ENCODE peak calls at places on chromosomes 12 and 14, in ten cellular contexts. One of them, this sample, is unnamed.

GRCh38 chr14:96098309-96098998 is 59.3 kb downstream of the C14orf132 start:
- DNase-seq in fibroblast of mammary gland: peak
- DNase-seq in astrocyte of the spinal cord: peak
- DNase-seq in astrocyte: no peak
- DNase-seq in activated CD8-positive, alpha-beta T cell treated with anti-CD3 and anti-CD28 coated beads for 36 hours: peak
- DNase-seq in body of pancreas: peak
- DNase-seq in GM10248: no peak
- DNase-seq in lower lobe of right lung: no peak
- DNase-seq in BJ: no peak
- DNase-seq in CD4-positive, alpha-beta T cell: no peak
- DNase-seq in this sample: peak

GRCh38 chr14:82710257-82710841 is 1176.7 kb upstream of the SEL1L start:
- DNase-seq in fibroblast of mammary gland: peak
- DNase-seq in astrocyte of the spinal cord: peak
- DNase-seq in astrocyte: peak
- DNase-seq in activated CD8-positive, alpha-beta T cell treated with anti-CD3 and anti-CD28 coated beads for 36 hours: peak
- DNase-seq in body of pancreas: peak
- DNase-seq in GM10248: peak
- DNase-seq in lower lobe of right lung: peak
- DNase-seq in BJ: no peak
- DNase-seq in CD4-positive, alpha-beta T cell: peak
- DNase-seq in this sample: peak

GRCh38 chr14:75132374-75133086 is 5.7 kb upstream of the NEK9 start:
- DNase-seq in fibroblast of mammary gland: peak
- DNase-seq in astrocyte of the spinal cord: peak
- DNase-seq in astrocyte: peak
- DNase-seq in activated CD8-positive, alpha-beta T cell treated with anti-CD3 and anti-CD28 coated beads for 36 hours: peak
- DNase-seq in body of pancreas: peak
- DNase-seq in GM10248: peak
- DNase-seq in lower lobe of right lung: no peak
- DNase-seq in BJ: no peak
- DNase-seq in CD4-positive, alpha-beta T cell: peak
- DNase-seq in this sample: peak

GRCh38 chr12:109264095-109264942 is 44.8 kb downstream of the FOXN4 start:
- DNase-seq in fibroblast of mammary gland: peak
- DNase-seq in astrocyte of the spinal cord: peak
- DNase-seq in astrocyte: peak
- DNase-seq in activated CD8-positive, alpha-beta T cell treated with anti-CD3 and anti-CD28 coated beads for 36 hours: peak
- DNase-seq in body of pancreas: peak
- DNase-seq in GM10248: peak
- DNase-seq in lower lobe of right lung: peak
- DNase-seq in BJ: no peak
- DNase-seq in CD4-positive, alpha-beta T cell: no peak
- DNase-seq in this sample: peak

GRCh38 chr12:102043928-102044327 is 17.9 kb downstream of the WASHC3 start:
- DNase-seq in fibroblast of mammary gland: no peak
- DNase-seq in astrocyte of the spinal cord: no peak
- DNase-seq in astrocyte: no peak
- DNase-seq in activated CD8-positive, alpha-beta T cell treated with anti-CD3 and anti-CD28 coated beads for 36 hours: peak
- DNase-seq in body of pancreas: no peak
- DNase-seq in GM10248: peak
- DNase-seq in lower lobe of right lung: no peak
- DNase-seq in BJ: no peak
- DNase-seq in CD4-positive, alpha-beta T cell: no peak
- DNase-seq in this sample: no peak

GRCh38 chr12:75781532-75782046 is 250.0 kb downstream of the PHLDA1 start:
- DNase-seq in fibroblast of mammary gland: peak
- DNase-seq in astrocyte of the spinal cord: peak
- DNase-seq in astrocyte: peak
- DNase-seq in activated CD8-positive, alpha-beta T cell treated with anti-CD3 and anti-CD28 coated beads for 36 hours: peak
- DNase-seq in body of pancreas: no peak
- DNase-seq in GM10248: no peak
- DNase-seq in lower lobe of right lung: no peak
- DNase-seq in BJ: no peak
- DNase-seq in CD4-positive, alpha-beta T cell: no peak
- DNase-seq in this sample: peak

GRCh38 chr12:131076277-131076676 is 122.6 kb downstream of the ADGRD1 start:
- DNase-seq in fibroblast of mammary gland: no peak
- DNase-seq in astrocyte of the spinal cord: no peak
- DNase-seq in astrocyte: no peak
- DNase-seq in activated CD8-positive, alpha-beta T cell treated with anti-CD3 and anti-CD28 coated beads for 36 hours: no peak
- DNase-seq in body of pancreas: no peak
- DNase-seq in GM10248: no peak
- DNase-seq in lower lobe of right lung: no peak
- DNase-seq in BJ: no peak
- DNase-seq in CD4-positive, alpha-beta T cell: no peak
- DNase-seq in this sample: no peak

GRCh38 chr14:29894030-29894429 is 33.6 kb downstream of the PRKD1 start:
- DNase-seq in fibroblast of mammary gland: no peak
- DNase-seq in astrocyte of the spinal cord: no peak
- DNase-seq in astrocyte: no peak
- DNase-seq in activated CD8-positive, alpha-beta T cell treated with anti-CD3 and anti-CD28 coated beads for 36 hours: no peak
- DNase-seq in body of pancreas: no peak
- DNase-seq in GM10248: no peak
- DNase-seq in lower lobe of right lung: no peak
- DNase-seq in BJ: no peak
- DNase-seq in CD4-positive, alpha-beta T cell: no peak
- DNase-seq in this sample: no peak

GRCh38 chr14:71739273-71739990 is 192.8 kb upstream of the RGS6 start:
- DNase-seq in fibroblast of mammary gland: peak
- DNase-seq in astrocyte of the spinal cord: no peak
- DNase-seq in astrocyte: no peak
- DNase-seq in activated CD8-positive, alpha-beta T cell treated with anti-CD3 and anti-CD28 coated beads for 36 hours: no peak
- DNase-seq in body of pancreas: peak
- DNase-seq in GM10248: no peak
- DNase-seq in lower lobe of right lung: no peak
- DNase-seq in BJ: no peak
- DNase-seq in CD4-positive, alpha-beta T cell: no peak
- DNase-seq in this sample: peak

GRCh38 chr14:97776890-97777564 is 979.8 kb downstream of the VRK1 start:
- DNase-seq in fibroblast of mammary gland: no peak
- DNase-seq in astrocyte of the spinal cord: no peak
- DNase-seq in astrocyte: no peak
- DNase-seq in activated CD8-positive, alpha-beta T cell treated with anti-CD3 and anti-CD28 coated beads for 36 hours: no peak
- DNase-seq in body of pancreas: no peak
- DNase-seq in GM10248: no peak
- DNase-seq in lower lobe of right lung: no peak
- DNase-seq in BJ: no peak
- DNase-seq in CD4-positive, alpha-beta T cell: no peak
- DNase-seq in this sample: no peak

GRCh38 chr12:1977109-1977508 is 27.1 kb downstream of the DCP1B start:
- DNase-seq in fibroblast of mammary gland: no peak
- DNase-seq in astrocyte of the spinal cord: no peak
- DNase-seq in astrocyte: no peak
- DNase-seq in activated CD8-positive, alpha-beta T cell treated with anti-CD3 and anti-CD28 coated beads for 36 hours: no peak
- DNase-seq in body of pancreas: no peak
- DNase-seq in GM10248: no peak
- DNase-seq in lower lobe of right lung: no peak
- DNase-seq in BJ: no peak
- DNase-seq in CD4-positive, alpha-beta T cell: no peak
- DNase-seq in this sample: no peak

GRCh38 chr12:1972260-1972659 is 32.0 kb downstream of the DCP1B start:
- DNase-seq in fibroblast of mammary gland: peak
- DNase-seq in astrocyte of the spinal cord: peak
- DNase-seq in astrocyte: peak
- DNase-seq in activated CD8-positive, alpha-beta T cell treated with anti-CD3 and anti-CD28 coated beads for 36 hours: no peak
- DNase-seq in body of pancreas: no peak
- DNase-seq in GM10248: no peak
- DNase-seq in lower lobe of right lung: no peak
- DNase-seq in BJ: peak
- DNase-seq in CD4-positive, alpha-beta T cell: no peak
- DNase-seq in this sample: no peak

GRCh38 chr12:1970331-1970900 is 33.8 kb downstream of the DCP1B start:
- DNase-seq in fibroblast of mammary gland: no peak
- DNase-seq in astrocyte of the spinal cord: no peak
- DNase-seq in astrocyte: no peak
- DNase-seq in activated CD8-positive, alpha-beta T cell treated with anti-CD3 and anti-CD28 coated beads for 36 hours: no peak
- DNase-seq in body of pancreas: no peak
- DNase-seq in GM10248: no peak
- DNase-seq in lower lobe of right lung: no peak
- DNase-seq in BJ: no peak
- DNase-seq in CD4-positive, alpha-beta T cell: no peak
- DNase-seq in this sample: no peak

GRCh38 chr12:1974812-1975211 is 29.4 kb downstream of the DCP1B start:
- DNase-seq in fibroblast of mammary gland: no peak
- DNase-seq in astrocyte of the spinal cord: no peak
- DNase-seq in astrocyte: no peak
- DNase-seq in activated CD8-positive, alpha-beta T cell treated with anti-CD3 and anti-CD28 coated beads for 36 hours: no peak
- DNase-seq in body of pancreas: no peak
- DNase-seq in GM10248: no peak
- DNase-seq in lower lobe of right lung: no peak
- DNase-seq in BJ: no peak
- DNase-seq in CD4-positive, alpha-beta T cell: no peak
- DNase-seq in this sample: no peak

GRCh38 chr12:1972856-1973317 is 31.4 kb downstream of the DCP1B start:
- DNase-seq in fibroblast of mammary gland: peak
- DNase-seq in astrocyte of the spinal cord: peak
- DNase-seq in astrocyte: peak
- DNase-seq in activated CD8-positive, alpha-beta T cell treated with anti-CD3 and anti-CD28 coated beads for 36 hours: no peak
- DNase-seq in body of pancreas: no peak
- DNase-seq in GM10248: no peak
- DNase-seq in lower lobe of right lung: no peak
- DNase-seq in BJ: peak
- DNase-seq in CD4-positive, alpha-beta T cell: no peak
- DNase-seq in this sample: no peak
- TF ChIP-seq CTCF in fibroblast of mammary gland: no peak
- TF ChIP-seq CTCF in astrocyte of the spinal cord: no peak
- TF ChIP-seq CTCF in astrocyte: no peak
- TF ChIP-seq CTCF in activated CD8-positive, alpha-beta T cell treated with anti-CD3 and anti-CD28 coated beads for 36 hours: no peak
- TF ChIP-seq CTCF in body of pancreas: no peak
- TF ChIP-seq CTCF in GM10248: no peak
- TF ChIP-seq CTCF in lower lobe of right lung: no peak
- TF ChIP-seq CTCF in BJ: no peak
- TF ChIP-seq CTCF in CD4-positive, alpha-beta T cell: no peak
- TF ChIP-seq CTCF in this sample: no peak

DNA sequence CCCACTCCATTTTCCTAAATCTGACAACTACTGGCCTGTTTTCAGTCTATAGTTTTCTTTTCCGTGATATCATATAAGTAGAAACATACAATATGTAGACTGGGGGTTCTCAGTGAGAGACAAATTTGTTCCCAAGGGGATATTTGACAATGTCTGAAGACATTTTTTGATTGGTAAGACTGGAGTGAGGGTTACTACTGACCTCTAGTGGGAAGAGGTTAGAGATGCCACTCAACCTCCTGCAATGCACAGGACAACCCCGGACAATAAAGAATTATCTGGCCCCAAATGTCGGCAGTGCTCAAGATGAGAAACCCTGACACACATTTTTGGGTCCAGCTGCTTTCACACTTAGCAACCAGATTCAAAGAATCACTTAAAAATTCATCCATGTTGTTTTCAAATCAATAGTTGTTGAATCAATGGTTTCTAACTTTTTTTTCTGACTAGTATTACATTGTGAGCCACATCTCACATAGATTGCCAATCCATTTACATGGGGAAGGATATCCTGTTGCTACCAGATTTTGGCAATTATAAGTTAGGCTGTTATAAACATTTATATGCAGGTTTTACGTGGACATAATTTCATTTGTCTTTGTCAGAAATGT is 307.1 kb downstream of the RPL10L start:
- DNase-seq in fibroblast of mammary gland: peak
- DNase-seq in astrocyte of the spinal cord: peak
- DNase-seq in astrocyte: peak
- DNase-seq in activated CD8-positive, alpha-beta T cell treated with anti-CD3 and anti-CD28 coated beads for 36 hours: peak
- DNase-seq in body of pancreas: no peak
- DNase-seq in GM10248: no peak
- DNase-seq in lower lobe of right lung: no peak
- DNase-seq in BJ: no peak
- DNase-seq in CD4-positive, alpha-beta T cell: no peak
- DNase-seq in this sample: peak
- TF ChIP-seq CTCF in fibroblast of mammary gland: peak
- TF ChIP-seq CTCF in astrocyte of the spinal cord: peak
- TF ChIP-seq CTCF in astrocyte: peak
- TF ChIP-seq CTCF in activated CD8-positive, alpha-beta T cell treated with anti-CD3 and anti-CD28 coated beads for 36 hours: no peak
- TF ChIP-seq CTCF in body of pancreas: peak
- TF ChIP-seq CTCF in GM10248: peak
- TF ChIP-seq CTCF in lower lobe of right lung: peak
- TF ChIP-seq CTCF in BJ: peak
- TF ChIP-seq CTCF in CD4-positive, alpha-beta T cell: no peak
- TF ChIP-seq CTCF in this sample: peak

GRCh38 chr14:76333664-76334063 is 42.3 kb upstream of the ESRRB start:
- DNase-seq in fibroblast of mammary gland: no peak
- DNase-seq in astrocyte of the spinal cord: no peak
- DNase-seq in astrocyte: no peak
- DNase-seq in activated CD8-positive, alpha-beta T cell treated with anti-CD3 and anti-CD28 coated beads for 36 hours: peak
- DNase-seq in body of pancreas: no peak
- DNase-seq in GM10248: no peak
- DNase-seq in lower lobe of right lung: no peak
- DNase-seq in BJ: no peak
- DNase-seq in CD4-positive, alpha-beta T cell: no peak
- DNase-seq in this sample: no peak
- TF ChIP-seq CTCF in fibroblast of mammary gland: no peak
- TF ChIP-seq CTCF in astrocyte of the spinal cord: no peak
- TF ChIP-seq CTCF in astrocyte: no peak
- TF ChIP-seq CTCF in activated CD8-positive, alpha-beta T cell treated with anti-CD3 and anti-CD28 coated beads for 36 hours: no peak
- TF ChIP-seq CTCF in body of pancreas: no peak
- TF ChIP-seq CTCF in GM10248: no peak
- TF ChIP-seq CTCF in lower lobe of right lung: no peak
- TF ChIP-seq CTCF in BJ: no peak
- TF ChIP-seq CTCF in CD4-positive, alpha-beta T cell: no peak
- TF ChIP-seq CTCF in this sample: no peak

GRCh38 chr12:53700567-53700966 is 24.7 kb upstream of the ATP5MC2 start:
- DNase-seq in fibroblast of mammary gland: no peak
- DNase-seq in astrocyte of the spinal cord: no peak
- DNase-seq in astrocyte: no peak
- DNase-seq in activated CD8-positive, alpha-beta T cell treated with anti-CD3 and anti-CD28 coated beads for 36 hours: no peak
- DNase-seq in body of pancreas: no peak
- DNase-seq in GM10248: no peak
- DNase-seq in lower lobe of right lung: no peak
- DNase-seq in BJ: no peak
- DNase-seq in CD4-positive, alpha-beta T cell: no peak
- DNase-seq in this sample: no peak

GRCh38 chr12:53703746-53704145 is 23.5 kb downstream of the CALCOCO1 start:
- DNase-seq in fibroblast of mammary gland: peak
- DNase-seq in astrocyte of the spinal cord: peak
- DNase-seq in astrocyte: peak
- DNase-seq in activated CD8-positive, alpha-beta T cell treated with anti-CD3 and anti-CD28 coated beads for 36 hours: no peak
- DNase-seq in body of pancreas: no peak
- DNase-seq in GM10248: no peak
- DNase-seq in lower lobe of right lung: no peak
- DNase-seq in BJ: no peak
- DNase-seq in CD4-positive, alpha-beta T cell: no peak
- DNase-seq in this sample: no peak

GRCh38 chr12:53698948-53699672 is 23.2 kb upstream of the ATP5MC2 start:
- DNase-seq in fibroblast of mammary gland: no peak
- DNase-seq in astrocyte of the spinal cord: no peak
- DNase-seq in astrocyte: no peak
- DNase-seq in activated CD8-positive, alpha-beta T cell treated with anti-CD3 and anti-CD28 coated beads for 36 hours: no peak
- DNase-seq in body of pancreas: no peak
- DNase-seq in GM10248: peak
- DNase-seq in lower lobe of right lung: no peak
- DNase-seq in BJ: no peak
- DNase-seq in CD4-positive, alpha-beta T cell: no peak
- DNase-seq in this sample: no peak

GRCh38 chr12:53699673-53700015 is 23.8 kb upstream of the ATP5MC2 start:
- DNase-seq in fibroblast of mammary gland: no peak
- DNase-seq in astrocyte of the spinal cord: no peak
- DNase-seq in astrocyte: no peak
- DNase-seq in activated CD8-positive, alpha-beta T cell treated with anti-CD3 and anti-CD28 coated beads for 36 hours: no peak
- DNase-seq in body of pancreas: no peak
- DNase-seq in GM10248: no peak
- DNase-seq in lower lobe of right lung: no peak
- DNase-seq in BJ: no peak
- DNase-seq in CD4-positive, alpha-beta T cell: no peak
- DNase-seq in this sample: no peak

GRCh38 chr12:53701518-53702264 is 25.6 kb downstream of the CALCOCO1 start:
- DNase-seq in fibroblast of mammary gland: peak
- DNase-seq in astrocyte of the spinal cord: peak
- DNase-seq in astrocyte: no peak
- DNase-seq in activated CD8-positive, alpha-beta T cell treated with anti-CD3 and anti-CD28 coated beads for 36 hours: peak
- DNase-seq in body of pancreas: peak
- DNase-seq in GM10248: peak
- DNase-seq in lower lobe of right lung: peak
- DNase-seq in BJ: no peak
- DNase-seq in CD4-positive, alpha-beta T cell: peak
- DNase-seq in this sample: peak
- TF ChIP-seq CTCF in fibroblast of mammary gland: peak
- TF ChIP-seq CTCF in astrocyte of the spinal cord: peak
- TF ChIP-seq CTCF in astrocyte: peak
- TF ChIP-seq CTCF in activated CD8-positive, alpha-beta T cell treated with anti-CD3 and anti-CD28 coated beads for 36 hours: peak
- TF ChIP-seq CTCF in body of pancreas: peak
- TF ChIP-seq CTCF in GM10248: peak
- TF ChIP-seq CTCF in lower lobe of right lung: peak
- TF ChIP-seq CTCF in BJ: peak
- TF ChIP-seq CTCF in CD4-positive, alpha-beta T cell: peak
- TF ChIP-seq CTCF in this sample: peak